ENCODE peak calls at places on chromosomes 6 and 20, in nine cellular contexts. E is breast epithelium; A is AG09309; J is CD8-positive, alpha-beta T cell; H is right atrium auricular region; I is gastrocnemius medialis; D is CD14-positive monocyte; O is esophagus muscularis mucosa; P is GM23338. X is an unnamed sample.

GRCh38 chr6:30002871-30003270 is 58.2 kb upstream of the POLR1H start:
- DNase-seq in E (no peak), A (peak), J (no peak), H (no peak), I (no peak), D (no peak), O (no peak), P (no peak), X (no peak)

GRCh38 chr6:35248300-35248699 is 11.2 kb upstream of the ZNF76 start:
- DNase-seq in E (no peak), A (no peak), J (no peak), H (no peak), I (no peak), D (no peak), O (no peak), P (no peak), X (no peak)

GRCh38 chr20:4324611-4325238 is 309.4 kb upstream of the RNF24 start:
- DNase-seq in E (no peak), A (no peak), J (no peak), H (peak), I (no peak), D (no peak), O (peak), P (no peak), X (no peak)

GRCh38 chr6:42365021-42365420 is 86.7 kb downstream of the TRERF1 start:
- DNase-seq in E (no peak), A (no peak), J (no peak), H (no peak), I (no peak), D (no peak), O (no peak), P (no peak), X (no peak)

GRCh38 chr20:47028487-47028886 is 133.8 kb downstream of the EYA2 start:
- DNase-seq in E (no peak), A (no peak), J (no peak), H (no peak), I (no peak), D (no peak), O (no peak), P (no peak), X (no peak)

GRCh38 chr20:2800590-2801458 is at the start of gene CPXM1:
- DNase-seq in E (no peak), A (no peak), J (no peak), H (no peak), I (no peak), D (no peak), O (no peak), P (peak), X (no peak)

GRCh38 chr6:34295721-34296120 is 46.9 kb upstream of the SMIM29 start:
- DNase-seq in E (no peak), A (no peak), J (no peak), H (no peak), I (peak), D (no peak), O (no peak), P (no peak), X (no peak)

GRCh38 chr6:31791324-31792089 is 4.0 kb downstream of the VARS1 start:
- DNase-seq in E (no peak), A (no peak), J (no peak), H (no peak), I (no peak), D (no peak), O (no peak), P (peak), X (no peak)

GRCh38 chr6:46042355-46042999 is 26.8 kb upstream of the CLIC5 start:
- DNase-seq in E (no peak), A (no peak), J (no peak), H (no peak), I (no peak), D (no peak), O (peak), P (peak), X (no peak)

GRCh38 chr6:46290916-46291633 is 120.3 kb upstream of the ENPP5 start:
- DNase-seq in E (no peak), A (no peak), J (no peak), H (no peak), I (no peak), D (no peak), O (peak), P (peak), X (no peak)

GRCh38 chr20:4151991-4152695 is 136.8 kb upstream of the RNF24 start:
- DNase-seq in E (peak), A (peak), J (no peak), H (no peak), I (no peak), D (peak), O (no peak), P (no peak), X (peak)

GRCh38 chr6:137145421-137145820 is 28.0 kb downstream of the IL22RA2 start:
- DNase-seq in E (no peak), A (no peak), J (no peak), H (no peak), I (no peak), D (no peak), O (no peak), P (no peak), X (no peak)

GRCh38 chr20:32820698-32821378 is 1.1 kb downstream of the MAPRE1 start:
- DNase-seq in E (no peak), A (no peak), J (no peak), H (no peak), I (no peak), D (no peak), O (no peak), P (no peak), X (no peak)

GRCh38 chr6:44001318-44001868 is 125.9 kb downstream of the MRPL14 start:
- DNase-seq in E (no peak), A (no peak), J (no peak), H (no peak), I (no peak), D (peak), O (no peak), P (peak), X (peak)

GRCh38 chr20:19492937-19493336 is 265.1 kb upstream of the RIN2 start:
- DNase-seq in E (no peak), A (no peak), J (no peak), H (no peak), I (no peak), D (no peak), O (no peak), P (peak), X (no peak)

GRCh38 chr6:135535989-135536414 is 38.5 kb upstream of the AHI1 start:
- DNase-seq in E (no peak), A (peak), J (no peak), H (no peak), I (no peak), D (no peak), O (no peak), P (peak), X (no peak)

GRCh38 chr20:10611357-10611756 is 62.4 kb downstream of the JAG1 start:
- DNase-seq in E (no peak), A (no peak), J (no peak), H (no peak), I (no peak), D (no peak), O (no peak), P (peak), X (no peak)

GRCh38 chr20:24389686-24390085 is 79.7 kb upstream of the SYNDIG1 start:
- DNase-seq in E (no peak), A (no peak), J (peak), H (no peak), I (no peak), D (peak), O (peak), P (no peak), X (no peak)

GRCh38 chr20:47198254-47198671 is 158.2 kb downstream of the ZMYND8 start:
- DNase-seq in E (no peak), A (no peak), J (no peak), H (no peak), I (no peak), D (no peak), O (no peak), P (no peak), X (no peak)

GRCh38 chr6:1686117-1687098 is 76.7 kb downstream of the FOXC1 start:
- DNase-seq in E (no peak), A (peak), J (no peak), H (peak), I (no peak), D (no peak), O (no peak), P (peak), X (no peak)

GRCh38 chr6:143283887-143284640 is 166.4 kb downstream of the ADAT2 start:
- DNase-seq in E (no peak), A (peak), J (no peak), H (no peak), I (no peak), D (no peak), O (no peak), P (no peak), X (no peak)

GRCh38 chr20:33276303-33277113 is 6.5 kb upstream of the BPIFB1 start:
- DNase-seq in E (no peak), A (no peak), J (no peak), H (no peak), I (no peak), D (no peak), O (no peak), P (no peak), X (peak)

GRCh38 chr6:8085053-8085511 is 17.3 kb downstream of the EEF1E1 start:
- DNase-seq in E (no peak), A (peak), J (no peak), H (no peak), I (no peak), D (peak), O (no peak), P (no peak), X (no peak)

GRCh38 chr6:124873066-124873410 is 89.2 kb upstream of the RNF217 start:
- DNase-seq in E (no peak), A (no peak), J (no peak), H (no peak), I (no peak), D (no peak), O (no peak), P (no peak), X (no peak)

GRCh38 chr20:47727909-47728361 is 57.3 kb downstream of the SULF2 start:
- DNase-seq in E (no peak), A (no peak), J (peak), H (no peak), I (no peak), D (no peak), O (no peak), P (no peak), X (no peak)

GRCh38 chr20:19964289-19965263 is 52.6 kb upstream of the NAA20 start:
- DNase-seq in E (peak), A (peak), J (no peak), H (peak), I (peak), D (peak), O (no peak), P (no peak), X (no peak)

GRCh38 chr6:121647905-121648304 is 212.5 kb downstream of the GJA1 start:
- DNase-seq in E (no peak), A (no peak), J (no peak), H (no peak), I (no peak), D (no peak), O (no peak), P (no peak), X (no peak)

GRCh38 chr6:7185561-7185960 is 77.8 kb downstream of the RREB1 start:
- DNase-seq in E (no peak), A (no peak), J (no peak), H (no peak), I (no peak), D (no peak), O (no peak), P (no peak), X (no peak)

GRCh38 chr6:98931710-98932109 is 16.0 kb downstream of the FBXL4 start:
- DNase-seq in E (no peak), A (no peak), J (no peak), H (no peak), I (no peak), D (no peak), O (no peak), P (no peak), X (no peak)

GRCh38 chr6:126718600-126719327 is 378.8 kb downstream of the CENPW start:
- DNase-seq in E (no peak), A (no peak), J (no peak), H (no peak), I (no peak), D (no peak), O (no peak), P (no peak), X (no peak)

GRCh38 chr6:82980086-82980485 is 85.6 kb downstream of the UBE3D start:
- DNase-seq in E (no peak), A (peak), J (no peak), H (no peak), I (no peak), D (no peak), O (no peak), P (no peak), X (no peak)

GRCh38 chr20:53773792-53774371 is 180.2 kb upstream of the ZNF217 start:
- DNase-seq in E (no peak), A (peak), J (no peak), H (no peak), I (no peak), D (no peak), O (no peak), P (no peak), X (no peak)

GRCh38 chr6:36524871-36525270 is 22.4 kb downstream of the STK38 start:
- DNase-seq in E (no peak), A (no peak), J (no peak), H (no peak), I (no peak), D (no peak), O (no peak), P (no peak), X (no peak)

GRCh38 chr6:81831274-81831673 is 78.8 kb upstream of the TENT5A start:
- DNase-seq in E (no peak), A (no peak), J (no peak), H (no peak), I (no peak), D (no peak), O (no peak), P (no peak), X (no peak)

GRCh38 chr6:74755748-74756147 is 450.1 kb downstream of the COL12A1 start:
- DNase-seq in E (no peak), A (no peak), J (no peak), H (no peak), I (no peak), D (no peak), O (no peak), P (no peak), X (no peak)

GRCh38 chr6:74753883-74754600 is 451.8 kb downstream of the COL12A1 start:
- DNase-seq in E (no peak), A (no peak), J (no peak), H (no peak), I (no peak), D (no peak), O (no peak), P (no peak), X (no peak)

GRCh38 chr6:74755196-74755595 is 450.7 kb downstream of the COL12A1 start:
- DNase-seq in E (no peak), A (no peak), J (no peak), H (no peak), I (no peak), D (no peak), O (no peak), P (peak), X (no peak)

GRCh38 chr6:74749211-74750142 is 456.4 kb downstream of the COL12A1 start:
- DNase-seq in E (no peak), A (peak), J (no peak), H (no peak), I (no peak), D (no peak), O (no peak), P (peak), X (no peak)

DNA sequence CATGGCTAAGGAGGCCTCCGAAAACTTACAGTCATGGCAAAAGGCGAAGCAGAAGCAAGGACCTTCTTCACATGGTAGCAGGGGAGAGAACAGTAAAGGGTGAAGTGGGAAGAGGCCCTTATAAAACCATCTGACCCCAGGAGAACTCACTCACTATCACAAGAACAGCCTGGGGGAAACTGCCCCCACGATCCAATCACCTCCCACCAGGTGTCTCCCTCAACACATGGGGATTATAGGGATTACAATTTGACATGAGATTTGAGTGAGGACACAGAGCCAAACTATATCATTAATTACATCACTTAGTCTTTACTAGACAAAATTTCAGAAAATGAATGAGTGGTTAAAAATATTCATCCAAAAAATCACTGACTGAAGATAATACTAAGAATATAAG is 453.6 kb downstream of the COL12A1 start:
- DNase-seq in E (no peak), A (no peak), J (no peak), H (no peak), I (no peak), D (no peak), O (no peak), P (peak), X (no peak)
- TF ChIP-seq CTCF in E (no peak), A (no peak), J (no peak), H (no peak), I (no peak), D (no peak), O (no peak), P (peak), X (peak)

GRCh38 chr6:90483116-90483839 is 103.6 kb downstream of the MAP3K7 start:
- DNase-seq in E (no peak), A (peak), J (no peak), H (no peak), I (no peak), D (no peak), O (peak), P (no peak), X (no peak)

GRCh38 chr6:90477366-90477765 is 109.5 kb downstream of the MAP3K7 start:
- DNase-seq in E (no peak), A (no peak), J (no peak), H (no peak), I (no peak), D (no peak), O (no peak), P (no peak), X (no peak)

GRCh38 chr6:90478789-90479602 is 107.9 kb downstream of the MAP3K7 start:
- DNase-seq in E (peak), A (peak), J (peak), H (peak), I (peak), D (peak), O (peak), P (peak), X (no peak)

GRCh38 chr6:90479603-90479926 is 107.3 kb downstream of the MAP3K7 start:
- DNase-seq in E (no peak), A (no peak), J (no peak), H (no peak), I (no peak), D (no peak), O (no peak), P (no peak), X (no peak)

GRCh38 chr6:90478278-90478677 is 108.6 kb downstream of the MAP3K7 start:
- DNase-seq in E (no peak), A (no peak), J (no peak), H (no peak), I (no peak), D (no peak), O (no peak), P (peak), X (no peak)
- TF ChIP-seq CTCF in E (no peak), A (no peak), J (no peak), H (no peak), I (no peak), D (no peak), O (no peak), P (peak), X (no peak)

GRCh38 chr20:6169251-6169650 is 46.4 kb upstream of the FERMT1 start:
- DNase-seq in E (no peak), A (no peak), J (no peak), H (no peak), I (no peak), D (no peak), O (peak), P (no peak), X (no peak)
- TF ChIP-seq CTCF in E (no peak), A (no peak), J (no peak), H (no peak), I (no peak), D (no peak), O (no peak), P (peak), X (peak)

GRCh38 chr6:149446791-149447376 is 37.9 kb downstream of the ZC3H12D start:
- DNase-seq in E (no peak), A (no peak), J (no peak), H (no peak), I (no peak), D (no peak), O (no peak), P (peak), X (no peak)
- TF ChIP-seq CTCF in E (no peak), A (no peak), J (no peak), H (no peak), I (no peak), D (no peak), O (no peak), P (peak), X (peak)